ENCODE peak calls at places on chromosome 1, in ten cellular contexts. Q is tibial artery; E is cardiac muscle cell; K is CD4-positive, CD25-positive, alpha-beta regulatory T cell; X is SK-N-MC; N is breast epithelium; B is stomach; M is upper lobe of right lung; F is hepatocyte; I is neuronal stem cell. P is an unnamed sample.

GRCh38 chr1:230126529-230127104 is 59.6 kb downstream of the GALNT2 start:
- DNase-seq in Q (no peak), E (no peak), K (no peak), X (no peak), N (no peak), B (no peak), M (no peak), F (no peak), I (no peak), P (no peak)

GRCh38 chr1:245060684-245061374 is 94.0 kb upstream of the KIF26B start:
- DNase-seq in Q (no peak), E (no peak), K (no peak), X (no peak), N (no peak), B (peak; percentile 40), M (no peak), F (peak; percentile 87), I (no peak), P (no peak)

GRCh38 chr1:153527023-153527724 is 8.6 kb downstream of the S100A6 start:
- DNase-seq in Q (peak; percentile 10), E (no peak), K (no peak), X (no peak), N (no peak), B (no peak), M (peak; percentile 22), F (no peak), I (no peak), P (no peak)

GRCh38 chr1:113793878-113794834 is 18.1 kb downstream of the RSBN1 start:
- DNase-seq in Q (no peak), E (peak; percentile 1), K (no peak), X (no peak), N (no peak), B (no peak), M (no peak), F (peak; percentile 49), I (no peak), P (no peak)

GRCh38 chr1:234322979-234323378 is 50.3 kb upstream of the COA6 start:
- DNase-seq in Q (no peak), E (peak; percentile 71), K (peak; percentile 66), X (no peak), N (no peak), B (peak; percentile 61), M (peak; percentile 77), F (peak; percentile 54), I (peak; percentile 24), P (peak; percentile 62)

GRCh38 chr1:913491-914252 is 10.1 kb upstream of the SAMD11 start:
- DNase-seq in Q (peak; percentile 12), E (no peak), K (no peak), X (no peak), N (no peak), B (peak; percentile 70), M (peak; percentile 58), F (no peak), I (no peak), P (no peak)

GRCh38 chr1:153546796-153547559 is 1.4 kb upstream of the S100A4 start:
- DNase-seq in Q (peak; percentile 16), E (no peak), K (no peak), X (peak; percentile 44), N (no peak), B (no peak), M (peak; percentile 12), F (no peak), I (no peak), P (no peak)

GRCh38 chr1:161161652-161162051 is 2.4 kb downstream of the USP21 start:
- DNase-seq in Q (no peak), E (no peak), K (no peak), X (no peak), N (no peak), B (no peak), M (no peak), F (no peak), I (no peak), P (no peak)

GRCh38 chr1:6489799-6490180 is 1.7 kb downstream of the PLEKHG5 start:
- DNase-seq in Q (peak; percentile 42), E (peak; percentile 80), K (peak; percentile 82), X (no peak), N (no peak), B (peak; percentile 79), M (peak; percentile 88), F (peak; percentile 88), I (peak; percentile 73), P (peak; percentile 77)

GRCh38 chr1:6490181-6491075 is 1.0 kb downstream of the PLEKHG5 start:
- DNase-seq in Q (no peak), E (peak; percentile 86), K (peak; percentile 83), X (no peak), N (peak; percentile 75), B (peak; percentile 80), M (peak; percentile 86), F (peak; percentile 92), I (peak; percentile 67), P (peak; percentile 48)

GRCh38 chr1:6487804-6488484 is 3.5 kb downstream of the PLEKHG5 start:
- DNase-seq in Q (no peak), E (no peak), K (no peak), X (no peak), N (no peak), B (no peak), M (no peak), F (no peak), I (no peak), P (no peak)

GRCh38 chr1:6489383-6489765 is 2.1 kb downstream of the PLEKHG5 start:
- DNase-seq in Q (no peak), E (no peak), K (no peak), X (no peak), N (no peak), B (no peak), M (no peak), F (no peak), I (no peak), P (no peak)

GRCh38 chr1:6488602-6489382 is 2.7 kb downstream of the PLEKHG5 start:
- DNase-seq in Q (no peak), E (no peak), K (no peak), X (no peak), N (no peak), B (peak; percentile 44), M (no peak), F (no peak), I (no peak), P (no peak)
- H3K27ac ChIP-seq in Q (no peak overlapping the region), E (no peak overlapping the region), K (no peak overlapping the region), X (no peak overlapping the region), N (peak overlapping the region; percentile 19), B (no peak overlapping the region), M (no peak overlapping the region), F (no peak overlapping the region), I (no peak overlapping the region), P (no peak overlapping the region)

GRCh38 chr1:18953656-18954259 is 2.7 kb downstream of the IFFO2 start:
- DNase-seq in Q (no peak), E (no peak), K (peak; percentile 16), X (no peak), N (peak; percentile 71), B (no peak), M (no peak), F (no peak), I (no peak), P (peak; percentile 33)
- H3K4me3 ChIP-seq in Q (peak overlapping the region; percentile 71), E (no peak overlapping the region), K (peak overlapping the region; percentile 92), X (peak overlapping the region; percentile 81), N (peak overlapping the region; percentile 76), B (peak overlapping the region; percentile 82), M (peak overlapping the region; percentile 79), F (no peak overlapping the region), I (no peak overlapping the region), P (peak overlapping the region; percentile 58)

GRCh38 chr1:10229903-10230302 is 19.5 kb downstream of the KIF1B start:
- DNase-seq in Q (no peak), E (no peak), K (no peak), X (no peak), N (no peak), B (no peak), M (no peak), F (no peak), I (no peak), P (no peak)

GRCh38 chr1:10237157-10237539 is 26.8 kb downstream of the KIF1B start:
- DNase-seq in Q (no peak), E (no peak), K (no peak), X (no peak), N (no peak), B (no peak), M (no peak), F (no peak), I (no peak), P (no peak)

GRCh38 chr1:10228528-10228927 is 18.2 kb downstream of the KIF1B start:
- DNase-seq in Q (no peak), E (no peak), K (no peak), X (no peak), N (no peak), B (no peak), M (no peak), F (no peak), I (no peak), P (no peak)

GRCh38 chr1:10236405-10237156 is 26.2 kb downstream of the KIF1B start:
- DNase-seq in Q (no peak), E (no peak), K (no peak), X (no peak), N (no peak), B (no peak), M (no peak), F (no peak), I (no peak), P (no peak)

DNA sequence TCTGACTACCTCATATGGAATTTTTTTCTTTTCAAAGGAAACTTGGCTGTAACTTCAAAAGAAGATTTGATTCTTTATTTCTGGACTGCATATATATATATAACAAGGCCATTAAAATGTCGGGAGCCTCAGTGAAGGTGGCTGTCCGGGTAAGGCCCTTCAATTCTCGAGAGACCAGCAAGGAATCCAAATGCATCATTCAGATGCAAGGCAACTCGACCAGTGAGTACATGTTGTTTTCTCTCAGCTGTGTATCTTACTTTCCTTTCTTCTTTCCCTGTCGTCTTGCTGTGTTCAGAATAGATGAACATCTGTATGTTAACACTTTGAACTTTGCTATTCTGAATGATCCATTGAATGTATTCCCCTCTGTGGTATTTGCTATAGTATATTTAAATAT is 21.8 kb downstream of the KIF1B start:
- DNase-seq in Q (no peak), E (no peak), K (no peak), X (no peak), N (no peak), B (no peak), M (no peak), F (no peak), I (no peak), P (no peak)
- H3K27ac ChIP-seq in Q (no peak overlapping the region), E (peak overlapping the region; percentile 2), K (no peak overlapping the region), X (no peak overlapping the region), N (no peak overlapping the region), B (no peak overlapping the region), M (no peak overlapping the region), F (no peak overlapping the region), I (no peak overlapping the region), P (no peak overlapping the region)

GRCh38 chr1:89908993-89909436 is 85.9 kb upstream of the ZNF326 start:
- DNase-seq in Q (no peak), E (no peak), K (no peak), X (peak; percentile 91), N (no peak), B (no peak), M (no peak), F (no peak), I (no peak), P (no peak)

GRCh38 chr1:89910268-89910667 is 84.6 kb upstream of the ZNF326 start:
- DNase-seq in Q (no peak), E (no peak), K (no peak), X (no peak), N (no peak), B (no peak), M (no peak), F (no peak), I (no peak), P (no peak)

GRCh38 chr1:89911186-89911976 is 83.5 kb upstream of the ZNF326 start:
- DNase-seq in Q (no peak), E (peak; percentile 28), K (no peak), X (no peak), N (no peak), B (no peak), M (no peak), F (no peak), I (no peak), P (no peak)

GRCh38 chr1:89912073-89912472 is 82.8 kb upstream of the ZNF326 start:
- DNase-seq in Q (no peak), E (no peak), K (no peak), X (no peak), N (no peak), B (no peak), M (no peak), F (no peak), I (no peak), P (no peak)

DNA sequence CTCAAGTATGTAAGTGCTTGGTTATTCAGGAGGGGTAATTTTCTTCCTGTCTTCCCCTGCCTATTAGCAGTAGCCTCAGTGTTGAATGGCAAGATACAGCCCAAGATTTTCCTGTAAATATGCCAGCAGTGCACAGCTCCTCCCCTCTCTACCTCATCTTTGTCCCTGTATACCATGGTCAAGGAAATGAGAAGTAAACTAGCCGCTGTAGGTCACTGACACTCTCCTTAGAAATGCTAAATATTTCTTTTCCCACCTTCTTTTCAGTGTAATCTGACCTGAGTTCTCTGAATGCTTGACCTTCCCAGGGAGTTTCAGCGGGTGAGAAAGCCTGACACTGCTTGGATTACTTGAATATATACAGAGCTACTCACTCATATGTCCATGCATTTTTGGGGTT is 84.1 kb upstream of the ZNF326 start:
- DNase-seq in Q (no peak), E (peak; percentile 47), K (no peak), X (no peak), N (no peak), B (no peak), M (no peak), F (no peak), I (no peak), P (no peak)
- H3K4me3 ChIP-seq in Q (no peak overlapping the region), E (no peak overlapping the region), K (no peak overlapping the region), X (no peak overlapping the region), N (no peak overlapping the region), B (no peak overlapping the region), M (no peak overlapping the region), F (no peak overlapping the region), I (no peak overlapping the region), P (no peak overlapping the region)